ENCODE peak calls at places on chromosomes 1 and 21, in six cellular contexts. A, X, I, V, Q and S are unnamed samples.

GRCh38 chr1:171898956-171899355 is 57.7 kb downstream of the DNM3 start:
- DNase-seq in Q (no peak), V (no peak), X (no peak), I (no peak), A (no peak), S (no peak)

GRCh38 chr21:20720623-20721022 is 277.6 kb upstream of the NCAM2 start:
- DNase-seq in I (peak), X (no peak), A (no peak), V (no peak), Q (no peak), S (no peak)

GRCh38 chr21:29332461-29333354 is 34.0 kb downstream of the BACH1 start:
- DNase-seq in I (peak), V (no peak), A (no peak), Q (no peak), X (peak), S (peak)

GRCh38 chr1:106398391-106398790 is 658.1 kb upstream of the PRMT6 start:
- DNase-seq in I (no peak), X (no peak), Q (no peak), A (no peak), V (no peak), S (no peak)

GRCh38 chr1:231311696-231312095 is 26.0 kb downstream of the EXOC8 start:
- DNase-seq in A (no peak), Q (no peak), V (no peak), X (no peak), I (no peak), S (no peak)

GRCh38 chr1:64574301-64574700 is 104.4 kb downstream of the CACHD1 start:
- DNase-seq in X (no peak), Q (no peak), I (no peak), A (no peak), V (no peak), S (peak)

GRCh38 chr21:34282223-34282622 is 81.6 kb upstream of the KCNE2 start:
- DNase-seq in X (no peak), V (no peak), Q (no peak), I (no peak), A (no peak), S (no peak)

GRCh38 chr1:46562498-46562897 is 11.1 kb upstream of the KNCN start:
- DNase-seq in V (no peak), Q (no peak), X (no peak), A (no peak), I (no peak), S (no peak)

GRCh38 chr1:180765156-180765555 is 133.3 kb downstream of the XPR1 start:
- DNase-seq in X (no peak), A (no peak), I (peak), V (no peak), Q (no peak), S (no peak)

GRCh38 chr1:206798384-206798996 is 26.2 kb upstream of the IL10 start:
- DNase-seq in V (no peak), I (no peak), X (no peak), Q (no peak), A (no peak), S (no peak)

DNA sequence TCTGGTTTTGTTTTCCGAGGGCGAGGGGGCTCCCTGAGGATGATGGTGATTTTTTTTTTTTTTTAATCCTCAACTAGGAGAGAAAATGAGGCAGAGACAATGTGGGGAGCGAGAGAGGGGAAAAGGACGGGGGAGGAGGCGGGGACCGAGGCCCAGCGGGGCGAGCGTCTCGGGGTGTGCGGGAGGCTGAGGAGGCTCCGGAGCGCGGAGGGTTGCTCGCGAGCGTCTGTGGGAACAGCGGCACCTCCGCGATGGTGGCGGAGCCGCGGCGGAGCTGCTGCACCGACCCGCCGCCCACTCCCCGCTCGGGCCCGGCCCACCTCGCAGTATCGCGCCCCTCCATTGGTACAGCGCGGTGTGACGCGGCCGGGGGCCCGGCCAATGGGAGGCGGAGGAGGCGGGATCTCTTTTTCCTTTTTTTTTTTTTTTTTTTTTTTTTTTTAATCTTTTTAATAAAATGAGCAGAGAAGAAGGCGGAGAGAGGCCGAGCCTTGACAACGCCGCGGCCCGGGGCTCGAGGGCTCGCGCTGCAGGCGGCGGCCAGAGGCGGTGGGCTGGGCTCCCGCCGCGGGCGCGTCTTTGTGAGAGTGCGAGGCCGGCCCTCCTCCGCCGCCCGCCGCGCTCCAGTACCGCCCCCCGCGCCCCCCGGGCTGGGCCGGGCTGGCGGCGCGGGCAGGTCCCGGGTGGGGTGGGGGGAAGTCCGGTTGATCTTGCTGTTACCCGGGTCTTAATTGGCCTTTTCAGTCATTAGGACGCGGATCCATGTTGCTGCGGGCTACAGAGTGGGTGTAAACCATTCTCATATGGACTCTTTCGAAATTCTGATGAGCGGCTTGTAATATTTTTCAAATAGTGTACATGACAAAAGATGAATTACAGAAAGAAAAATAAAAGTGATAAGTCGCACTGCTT is at the start of gene RERE:
- DNase-seq in X (peak), V (peak), A (peak), Q (peak), I (peak), S (peak)
- TF ChIP-seq CTCF in X (no peak), V (no peak), A (no peak), Q (no peak), I (peak), S (peak)

GRCh38 chr1:2237773-2238172 is 9.7 kb downstream of the SKI start:
- DNase-seq in A (no peak), I (no peak), Q (no peak), X (peak), V (peak), S (no peak)
- TF ChIP-seq CTCF in A (peak), I (peak), Q (no peak), X (no peak), V (peak), S (peak)

DNA sequence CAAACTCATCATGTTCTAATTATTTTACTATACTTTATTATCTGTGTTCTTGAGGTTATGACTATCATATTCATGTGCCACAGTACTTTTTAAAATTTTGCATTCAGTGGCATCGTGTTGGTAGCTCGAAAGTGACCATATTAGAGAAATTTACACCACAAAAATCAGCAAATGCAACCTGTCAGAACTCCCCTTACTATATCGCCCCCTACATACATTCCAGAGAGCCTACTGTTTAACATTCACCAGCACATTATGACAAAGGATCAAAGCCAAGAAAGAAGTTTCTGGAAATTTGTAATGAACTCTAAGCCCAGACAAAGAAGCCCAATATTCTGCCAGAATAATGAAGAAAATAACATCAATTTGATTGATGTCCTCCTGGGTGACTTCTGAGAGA is 909.3 kb downstream of the LTN1 start:
- DNase-seq in A (no peak), V (no peak), Q (no peak), X (no peak), I (no peak), S (no peak)
- TF ChIP-seq CTCF in A (no peak), V (no peak), Q (no peak), X (no peak), I (no peak), S (no peak)

GRCh38 chr1:205588691-205589445 is 42.9 kb downstream of the ELK4 start:
- DNase-seq in X (no peak), A (no peak), Q (no peak), I (peak), V (peak), S (peak)
- TF ChIP-seq CTCF in X (no peak), A (peak), Q (no peak), I (peak), V (peak), S (peak)

GRCh38 chr1:8966606-8967005 is 20.9 kb downstream of the CA6 start:
- DNase-seq in V (no peak), X (no peak), Q (no peak), I (no peak), A (no peak), S (no peak)

GRCh38 chr1:8965121-8965820 is 19.6 kb downstream of the CA6 start:
- DNase-seq in X (no peak), I (peak), V (no peak), A (no peak), Q (no peak), S (no peak)

GRCh38 chr1:8963940-8964339 is 18.3 kb downstream of the CA6 start:
- DNase-seq in I (peak), Q (no peak), X (peak), V (no peak), A (no peak), S (no peak)

DNA sequence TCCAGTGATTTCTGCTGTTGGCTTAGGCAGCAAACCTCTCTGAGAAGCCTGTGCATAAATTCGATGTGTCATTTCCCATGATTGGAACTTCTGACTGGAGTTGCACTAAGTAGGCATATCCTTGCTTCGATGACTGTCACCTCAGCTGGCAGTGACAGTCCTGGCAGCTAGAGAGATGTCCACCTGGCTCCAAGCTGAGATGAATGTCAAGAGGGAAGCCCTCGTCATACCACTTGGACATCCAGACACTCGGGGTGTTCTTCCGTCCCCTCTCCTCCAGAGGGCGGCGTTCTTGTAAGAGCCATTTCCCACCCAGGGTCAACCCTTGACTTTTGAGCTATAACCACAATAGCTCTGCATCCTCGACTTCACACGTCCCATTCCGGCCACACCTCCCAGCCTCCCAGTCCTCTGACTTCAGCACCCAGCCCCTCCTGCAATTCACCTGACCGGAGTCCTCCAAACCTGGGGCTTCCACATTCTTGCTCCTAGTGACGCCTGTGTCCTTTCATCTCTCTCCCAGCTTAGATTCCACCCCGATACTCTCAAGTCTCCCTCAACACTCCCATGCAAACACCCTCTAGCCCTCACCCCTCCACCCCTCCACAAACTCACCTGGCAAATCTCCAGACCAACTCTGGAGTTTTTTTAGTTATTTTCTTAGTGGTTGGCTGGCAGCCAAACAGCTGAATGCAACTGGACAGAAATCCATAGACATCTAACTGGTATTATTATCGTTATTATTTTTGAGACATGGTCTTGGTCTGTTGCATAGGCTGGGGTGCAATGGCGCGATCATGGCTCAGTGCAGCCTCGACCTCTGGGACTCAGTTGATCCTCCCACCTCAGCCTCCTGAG is 17.4 kb downstream of the CA6 start:
- DNase-seq in Q (peak), V (peak), A (peak), X (peak), I (peak), S (peak)
- TF ChIP-seq CTCF in Q (peak), V (peak), A (peak), X (peak), I (peak), S (peak)

GRCh38 chr1:33121728-33122127 is 40.8 kb downstream of the AZIN2 start:
- DNase-seq in A (no peak), X (no peak), Q (no peak), V (no peak), I (no peak), S (no peak)

GRCh38 chr1:33118274-33118673 is 37.3 kb downstream of the AZIN2 start:
- DNase-seq in Q (no peak), X (no peak), I (no peak), V (no peak), A (no peak), S (no peak)

GRCh38 chr1:33120436-33121231 is 39.7 kb downstream of the AZIN2 start:
- DNase-seq in A (no peak), I (no peak), Q (no peak), V (no peak), X (no peak), S (no peak)

GRCh38 chr1:33119050-33119449 is 38.1 kb downstream of the AZIN2 start:
- DNase-seq in A (no peak), Q (no peak), X (no peak), I (no peak), V (no peak), S (no peak)

DNA sequence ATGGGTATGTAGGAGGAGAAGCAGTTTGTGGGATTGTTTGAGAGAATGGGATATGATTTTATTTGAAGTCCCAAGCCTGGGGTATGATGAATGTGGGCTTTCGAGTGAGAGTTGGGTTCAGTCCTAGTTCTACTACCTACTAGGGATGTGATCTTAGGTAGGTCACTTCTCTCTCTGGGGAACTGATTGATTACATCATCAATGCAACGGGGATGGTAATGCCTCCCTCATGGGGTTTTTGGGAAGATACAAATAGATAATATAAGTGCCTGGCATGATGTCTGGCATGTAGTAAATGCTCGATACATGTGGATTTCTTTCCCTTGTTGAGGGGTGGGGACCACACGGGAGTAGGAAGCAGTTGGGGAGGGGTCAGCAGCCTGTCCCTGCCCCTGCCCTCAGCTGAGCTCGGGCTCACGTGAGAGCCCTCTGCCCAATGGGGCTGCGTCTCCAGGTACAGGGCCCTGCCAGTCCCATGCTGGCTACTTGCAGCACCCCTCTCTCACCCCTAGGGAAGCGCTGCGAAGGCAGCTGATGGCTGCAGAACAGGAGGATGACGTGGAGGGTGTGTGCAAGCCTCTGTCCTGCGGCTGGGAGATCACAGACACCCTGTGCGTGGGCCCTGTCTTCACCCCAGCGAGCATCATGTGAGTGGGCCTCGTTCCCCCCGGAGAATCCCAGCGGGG is 38.7 kb downstream of the AZIN2 start:
- DNase-seq in I (no peak), Q (no peak), A (no peak), X (no peak), V (no peak), S (no peak)
- TF ChIP-seq CTCF in I (peak), Q (no peak), A (peak), X (no peak), V (peak), S (peak)

GRCh38 chr1:109649380-109649987 is 6.4 kb upstream of the GSTM4 start:
- DNase-seq in Q (no peak), X (no peak), A (no peak), I (peak), V (no peak), S (peak)
- TF ChIP-seq CTCF in Q (no peak), X (no peak), A (no peak), I (peak), V (peak), S (peak)